ENCODE peak calls at places on chromosomes 11 and 22, in seven cellular contexts. D is stimulated activated CD4-positive, alpha-beta T cell treated with anti-CD3 and anti-CD28 coated beads, Interleukin-4, amount 100 ng/mL, for 4 hours; I is stimulated activated CD8-positive, alpha-beta memory T cell treated with anti-CD3 and anti-CD28 coated beads, Interleukin-15, amount 100 ng/mL, for 1 hour; X is HS-5; U is GM20000; C is lower leg skin; B is NCI-H774. V is an unnamed sample.

GRCh38 chr11:14095882-14096281 is 133.4 kb downstream of the SPON1 start:
- DNase-seq in B (no peak), I (no peak), D (no peak), C (no peak), X (no peak), U (no peak), V (no peak)

GRCh38 chr11:82855616-82856015 is 44.6 kb downstream of the PRCP start:
- DNase-seq in C (no peak), D (no peak), B (no peak), X (no peak), I (no peak), U (no peak), V (no peak)

GRCh38 chr11:35825386-35825785 is 118.5 kb upstream of the LDLRAD3 start:
- DNase-seq in X (no peak), C (no peak), I (no peak), U (no peak), B (no peak), D (no peak), V (no peak)

GRCh38 chr11:80521592-80521991 is 1080.8 kb upstream of the TENM4 start:
- DNase-seq in C (no peak), D (no peak), I (no peak), X (no peak), U (no peak), B (no peak), V (no peak)

GRCh38 chr11:57273448-57274058 is 36.5 kb upstream of the APLNR start:
- DNase-seq in U (no peak), D (no peak), C (peak), X (no peak), B (no peak), I (no peak), V (no peak)

GRCh38 chr11:61406067-61406466 is 13.7 kb downstream of the TMEM216 start:
- DNase-seq in U (no peak), I (no peak), X (no peak), C (no peak), D (no peak), B (no peak), V (no peak)

GRCh38 chr11:46698597-46698996 is 1.8 kb downstream of the ARHGAP1 start:
- DNase-seq in X (no peak), U (no peak), I (no peak), C (no peak), D (no peak), B (no peak), V (no peak)

GRCh38 chr11:26943636-26944035 is 50.3 kb upstream of the FIBIN start:
- DNase-seq in X (no peak), B (no peak), D (no peak), I (no peak), C (no peak), U (no peak), V (no peak)

GRCh38 chr11:72306186-72306585 is 62.2 kb upstream of the PHOX2A start:
- DNase-seq in C (no peak), I (no peak), D (no peak), U (no peak), B (no peak), X (no peak), V (no peak)

GRCh38 chr22:18120941-18121340 is 10.3 kb downstream of the TUBA8 start:
- DNase-seq in U (no peak), I (no peak), B (no peak), D (no peak), X (no peak), C (no peak), V (no peak)

GRCh38 chr22:30420401-30421178 is 5.0 kb upstream of the MTFP1 start:
- DNase-seq in B (no peak), U (no peak), C (no peak), X (no peak), D (no peak), I (no peak), V (no peak)

GRCh38 chr11:40722179-40722795 is 737.2 kb downstream of the LRRC4C start:
- DNase-seq in C (no peak), B (no peak), D (no peak), X (no peak), U (peak), I (no peak), V (no peak)

GRCh38 chr11:91104237-91104636 is 881.4 kb upstream of the CHORDC1 start:
- DNase-seq in X (peak), B (no peak), I (no peak), D (no peak), C (no peak), U (no peak), V (no peak)

GRCh38 chr11:64150481-64151239 is 15.3 kb downstream of the MACROD1 start:
- DNase-seq in B (no peak), U (no peak), C (no peak), X (no peak), D (no peak), I (no peak), V (no peak)

GRCh38 chr11:2096919-2097301 is 42.3 kb downstream of the IGF2 start:
- DNase-seq in B (no peak), U (no peak), C (no peak), I (no peak), X (no peak), D (no peak), V (no peak)

GRCh38 chr11:19241260-19242183 is 777 bp upstream of the E2F8 start:
- DNase-seq in U (peak), D (no peak), C (no peak), I (no peak), B (peak), X (no peak), V (no peak)

GRCh38 chr11:46247664-46248063 is 29.8 kb upstream of the CREB3L1 start:
- DNase-seq in U (peak), D (no peak), I (no peak), B (peak), X (no peak), C (no peak), V (no peak)

GRCh38 chr11:67056640-67057409 is at the start of gene RHOD:
- DNase-seq in X (no peak), I (no peak), D (peak), B (no peak), C (no peak), U (peak), V (no peak)

GRCh38 chr11:109071712-109072524 is 350.1 kb upstream of the C11orf87 start:
- DNase-seq in I (no peak), B (no peak), D (no peak), X (no peak), C (no peak), U (no peak), V (peak)

GRCh38 chr22:19126874-19127273 is 4.2 kb upstream of the TSSK2 start:
- DNase-seq in D (no peak), X (no peak), U (no peak), I (no peak), B (no peak), C (no peak), V (no peak)

GRCh38 chr11:35752115-35752514 is 89.5 kb downstream of the TRIM44 start:
- DNase-seq in U (no peak), C (no peak), B (no peak), D (no peak), X (no peak), I (no peak), V (no peak)

GRCh38 chr11:104728927-104729326 is 169.3 kb downstream of the CASP12 start:
- DNase-seq in U (no peak), C (no peak), B (no peak), D (no peak), X (no peak), I (no peak), V (no peak)

GRCh38 chr22:50627452-50627913 is 469 bp downstream of the ARSA start:
- DNase-seq in X (no peak), I (no peak), C (no peak), B (no peak), U (peak), D (no peak), V (no peak)

GRCh38 chr11:14357843-14358728 is 897 bp downstream of the RRAS2 start:
- DNase-seq in U (no peak), C (no peak), I (no peak), D (peak), X (no peak), B (peak), V (no peak)

V was measured in thoracic aorta.